ENCODE peak calls at places on chromosomes 6 and 20, in seven cellular contexts. T is adrenal gland; L is left ventricle myocardium inferior; Q is HFF-Myc; I is coronary artery; M is nephron progenitor cell; J is CD4-positive, alpha-beta T cell. G is an unnamed sample.

GRCh38 chr6:37731888-37732287 is 34.2 kb upstream of the MDGA1 start:
- DNase-seq in T (no peak), I (no peak), Q (no peak), M (no peak), J (peak; percentile 5), L (no peak), G (peak; percentile 85)

GRCh38 chr6:97656706-97657350 is 373.8 kb upstream of the MMS22L start:
- DNase-seq in J (no peak), I (no peak), Q (no peak), T (no peak), M (no peak), L (no peak), G (no peak)

GRCh38 chr6:139588076-139588639 is 213.7 kb upstream of the CITED2 start:
- DNase-seq in M (no peak), Q (no peak), L (no peak), T (no peak), J (no peak), I (no peak), G (no peak)

GRCh38 chr6:113875470-113875869 is 18.3 kb downstream of the MARCKS start:
- DNase-seq in M (no peak), I (no peak), T (no peak), L (no peak), J (no peak), Q (no peak), G (no peak)

GRCh38 chr6:29071831-29072723 is 15.0 kb downstream of the OR2B3 start:
- DNase-seq in I (no peak), J (no peak), Q (peak; percentile 2), M (peak; percentile 38), T (peak; percentile 23), L (no peak), G (peak; percentile 25)

GRCh38 chr6:104252276-104252675 is 607.4 kb downstream of the HACE1 start:
- DNase-seq in Q (no peak), T (no peak), M (no peak), I (no peak), J (no peak), L (no peak), G (no peak)

GRCh38 chr20:20037960-20038359 is 14.3 kb downstream of the CRNKL1 start:
- DNase-seq in J (no peak), I (no peak), L (no peak), Q (peak; percentile 12), M (no peak), T (no peak), G (no peak)

GRCh38 chr6:2469428-2469827 is 224.0 kb upstream of the GMDS start:
- DNase-seq in J (no peak), M (no peak), T (no peak), Q (no peak), I (no peak), L (no peak), G (no peak)

GRCh38 chr6:168377481-168377850 is 57.9 kb upstream of the DACT2 start:
- DNase-seq in Q (no peak), J (no peak), T (peak; percentile 25), I (no peak), L (peak; percentile 73), M (peak; percentile 51), G (no peak)

GRCh38 chr6:14711056-14711703 is 534.7 kb upstream of the JARID2 start:
- DNase-seq in Q (peak; percentile 69), M (no peak), L (no peak), T (peak; percentile 56), I (no peak), J (no peak), G (peak; percentile 68)

GRCh38 chr20:61554617-61555016 is 302.6 kb downstream of the CDH4 start:
- DNase-seq in T (no peak), Q (no peak), J (no peak), M (no peak), L (no peak), I (no peak), G (no peak)

GRCh38 chr6:156760377-156760776 is 16.8 kb upstream of the ARID1B start:
- DNase-seq in M (no peak), Q (no peak), J (no peak), I (no peak), L (no peak), T (no peak), G (no peak)

GRCh38 chr6:125544819-125545218 is 204.6 kb upstream of the HEY2 start:
- DNase-seq in Q (no peak), J (no peak), L (no peak), I (no peak), T (no peak), M (no peak), G (no peak)

GRCh38 chr6:23690650-23691049 is 435.4 kb upstream of the NRSN1 start:
- DNase-seq in L (no peak), M (no peak), I (no peak), Q (no peak), J (no peak), T (no peak), G (no peak)

GRCh38 chr20:50821257-50821921 is 26.5 kb downstream of the BCAS4 start:
- DNase-seq in J (no peak), M (no peak), Q (no peak), T (no peak), L (no peak), I (no peak), G (no peak)

GRCh38 chr6:10884245-10884972 is 2.4 kb upstream of the SYCP2L start:
- DNase-seq in M (no peak), J (no peak), Q (no peak), L (no peak), T (no peak), I (no peak), G (no peak)

GRCh38 chr6:167769408-167770190 is 57.1 kb upstream of the AFDN start:
- DNase-seq in J (no peak), I (peak; percentile 46), Q (no peak), T (no peak), M (no peak), L (no peak), G (no peak)

GRCh38 chr6:12381587-12381986 is 91.4 kb downstream of the EDN1 start:
- DNase-seq in J (no peak), I (no peak), M (no peak), T (no peak), Q (no peak), L (no peak), G (no peak)

GRCh38 chr6:82111818-82112217 is 135.7 kb downstream of the IBTK start:
- DNase-seq in T (no peak), I (no peak), L (no peak), M (no peak), Q (no peak), J (no peak), G (no peak)

GRCh38 chr6:82890240-82890639 is 175.4 kb downstream of the UBE3D start:
- DNase-seq in L (no peak), I (no peak), M (no peak), Q (no peak), T (no peak), J (no peak), G (no peak)

GRCh38 chr6:33700391-33701050 is 11.0 kb downstream of the UQCC2 start:
- DNase-seq in M (peak; percentile 77), I (no peak), L (no peak), Q (no peak), T (peak; percentile 71), J (peak; percentile 72), G (peak; percentile 86)

DNA sequence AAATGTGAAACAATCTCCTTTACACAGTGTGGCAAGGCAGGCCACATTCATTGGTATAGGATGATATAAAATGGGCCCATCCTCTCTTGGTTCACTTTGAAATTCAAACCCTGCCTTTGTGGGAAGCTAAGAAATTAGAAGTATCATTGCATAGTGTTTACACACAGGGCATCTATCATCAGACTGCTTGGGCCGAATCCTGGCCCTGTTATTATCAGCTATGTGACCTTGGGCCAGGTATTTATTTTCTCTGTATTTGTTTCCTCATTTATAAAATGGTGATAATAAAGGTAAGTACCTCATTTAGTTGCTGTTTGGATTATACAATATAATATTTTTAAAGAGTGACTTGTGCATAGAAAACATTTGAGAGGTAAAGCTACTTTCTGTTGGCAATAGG is 45.5 kb downstream of the PTPRK start:
- DNase-seq in Q (no peak), L (no peak), M (no peak), T (no peak), I (no peak), J (no peak), G (no peak)
- TF ChIP-seq CTCF in Q (no peak), L (no peak), M (no peak), T (no peak), I (no peak), J (no peak), G (no peak)

DNA sequence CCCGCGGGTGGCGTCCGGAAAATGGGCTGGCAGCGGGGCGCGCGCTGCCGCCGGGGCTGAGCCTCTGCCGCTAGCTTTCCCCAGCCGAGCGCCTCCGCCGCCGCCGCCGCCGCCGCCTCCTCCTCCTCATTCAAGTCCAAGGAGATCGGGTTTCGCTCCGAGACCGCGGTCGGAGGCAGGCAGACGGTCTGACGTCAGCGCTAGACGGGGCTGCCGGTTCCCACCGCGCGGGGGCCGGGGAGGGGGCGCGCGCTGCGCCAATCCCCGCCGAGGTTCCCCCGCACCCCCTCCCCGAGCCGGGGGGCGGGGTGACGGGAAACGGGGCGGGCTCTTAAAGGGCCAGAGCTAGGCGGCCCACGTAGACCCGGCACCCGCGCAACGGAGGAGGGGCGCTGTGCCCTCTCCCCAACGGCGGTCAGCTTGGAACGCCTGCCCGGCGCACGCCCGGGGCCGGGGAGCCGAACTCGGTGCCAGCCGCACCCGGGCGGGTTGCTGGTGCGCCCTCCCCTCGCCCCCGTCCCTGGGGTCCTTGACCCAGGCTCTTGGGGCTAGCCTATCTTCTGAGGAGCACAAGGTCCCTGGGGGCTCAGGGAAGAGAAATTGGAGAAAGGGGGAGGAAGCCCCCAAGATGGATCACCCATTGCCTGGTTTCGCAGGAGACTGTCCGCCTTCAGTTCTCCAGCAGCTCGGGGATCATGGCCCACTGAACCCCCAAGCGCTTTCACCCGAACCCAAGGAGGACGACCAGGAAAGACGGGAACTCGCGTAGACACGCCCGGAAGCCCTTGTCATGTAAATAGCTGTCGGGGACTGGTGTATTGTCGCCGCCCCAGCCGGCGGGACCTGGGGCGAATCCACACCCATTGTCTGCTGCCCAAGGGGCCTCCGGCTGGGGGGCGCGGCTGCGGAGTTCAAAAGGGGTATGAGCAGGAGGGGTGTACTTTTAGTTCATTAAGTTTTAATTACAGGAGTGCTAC is at the start of gene PMEPA1:
- DNase-seq in Q (peak; percentile 58), T (peak; percentile 95), J (peak; percentile 92), L (peak; percentile 94), I (peak; percentile 98), M (peak; percentile 97), G (peak; percentile 93)
- TF ChIP-seq CTCF in Q (no peak), T (no peak), J (peak; percentile 1), L (no peak), I (no peak), M (no peak), G (no peak)

GRCh38 chr20:46689082-46689753 is at the start of gene TP53RK:
- DNase-seq in M (peak; percentile 99), I (peak; percentile 99), L (peak; percentile 99), J (peak; percentile 95), Q (peak; percentile 100), T (peak; percentile 99), G (peak; percentile 99)
- TF ChIP-seq CTCF in M (peak; percentile 20), I (no peak), L (peak; percentile 66), J (peak; percentile 28), Q (no peak), T (peak; percentile 30), G (no peak)

DNA sequence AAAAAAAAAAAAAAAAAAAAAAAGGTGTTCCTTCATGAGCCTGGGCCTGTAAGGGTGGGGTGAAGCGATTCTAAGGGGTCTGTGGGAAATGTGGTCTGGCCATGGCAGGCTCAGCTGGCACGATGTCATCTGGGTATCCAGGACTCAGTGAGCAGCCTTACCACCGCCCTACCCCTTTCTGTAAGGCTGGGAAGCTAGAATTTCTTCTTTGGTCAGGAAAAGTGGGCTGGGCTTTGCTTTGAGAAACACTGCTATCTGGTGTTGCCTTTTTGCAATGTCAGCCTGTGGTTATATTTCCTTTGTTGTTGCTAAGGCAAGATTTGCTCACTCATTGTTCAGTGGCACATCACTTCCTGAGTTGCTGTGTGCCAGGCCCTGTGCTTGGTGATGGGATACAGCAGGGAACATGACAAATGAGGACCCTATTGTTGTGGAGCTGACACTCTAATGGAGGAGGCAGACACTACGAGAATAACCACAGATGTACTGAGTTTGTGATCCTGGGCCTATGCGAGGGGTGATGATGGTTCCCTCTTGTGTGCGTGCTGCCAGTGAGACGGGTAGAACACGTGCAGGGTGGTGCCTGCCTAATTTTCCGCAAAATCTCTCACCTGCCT is 45.9 kb upstream of the ZNFX1 start:
- DNase-seq in L (no peak), Q (peak; percentile 44), I (no peak), M (no peak), J (no peak), T (no peak), G (peak; percentile 37)
- TF ChIP-seq CTCF in L (no peak), Q (peak; percentile 16), I (peak; percentile 15), M (no peak), J (peak; percentile 26), T (peak; percentile 29), G (peak; percentile 29)

G was measured in activated CD8-positive, alpha-beta T cell treated with anti-CD3 and anti-CD28 coated beads for 36 hours.